ENCODE peak calls at places on chromosomes 16 and 17, in eight cellular contexts. N is lower lobe of right lung, J is fibroblast of pulmonary artery, X is mammary epithelial cell, S is lung, Q is cardiac fibroblast, E is tibial artery, V is AG10803. H is an unnamed sample.

GRCh38 chr16:83137326-83137770 is 510.6 kb downstream of the CDH13 start:
- DNase-seq in X (peak), N (no peak), S (no peak), J (peak), Q (peak), V (peak), E (no peak), H (peak)

GRCh38 chr17:7747586-7747985 is 30.0 kb downstream of the DNAH2 start:
- DNase-seq in Q (peak), N (no peak), S (no peak), V (peak), E (no peak), J (peak), X (no peak), H (no peak)

GRCh38 chr17:47797797-47798196 is 23.8 kb downstream of the OSBPL7 start:
- DNase-seq in J (peak), E (no peak), N (no peak), V (no peak), S (no peak), Q (no peak), X (no peak), H (peak)

GRCh38 chr16:81001330-81001729 is 5.4 kb downstream of the CMC2 start:
- DNase-seq in Q (no peak), N (no peak), S (no peak), J (no peak), E (no peak), V (no peak), X (no peak), H (no peak)

GRCh38 chr17:44121206-44121605 is 2.2 kb downstream of the HDAC5 start:
- DNase-seq in J (no peak), E (no peak), V (no peak), Q (no peak), X (no peak), N (no peak), S (no peak), H (no peak)

GRCh38 chr16:30609002-30609927 is 924 bp downstream of the ZNF689 start:
- DNase-seq in S (peak), N (peak), Q (peak), X (no peak), J (peak), V (peak), E (peak), H (peak)

GRCh38 chr16:4183258-4184037 is 58.4 kb downstream of the SRL start:
- DNase-seq in S (peak), X (peak), Q (peak), J (peak), V (peak), E (peak), N (peak), H (peak)

GRCh38 chr17:42779942-42780815 is at the start of gene WNK4:
- DNase-seq in X (no peak), V (peak), J (peak), N (no peak), S (no peak), E (no peak), Q (peak), H (no peak)

GRCh38 chr17:4786111-4786491 is at the start of gene VMO1:
- DNase-seq in X (no peak), V (peak), Q (peak), E (no peak), J (no peak), N (no peak), S (no peak), H (peak)

GRCh38 chr17:44115585-44116415 is 7.6 kb downstream of the HDAC5 start:
- DNase-seq in Q (peak), N (no peak), S (no peak), J (peak), V (peak), E (no peak), X (no peak), H (peak)

GRCh38 chr17:6775871-6776405 is at the start of gene FBXO39:
- DNase-seq in Q (no peak), E (no peak), X (no peak), S (no peak), V (no peak), N (peak), J (peak), H (peak)

GRCh38 chr16:4415538-4416199 is 727 bp downstream of the CORO7 start:
- DNase-seq in N (peak), S (peak), V (no peak), J (no peak), E (peak), X (no peak), Q (no peak), H (peak)

GRCh38 chr17:7852262-7852670 is 2.6 kb upstream of the TMEM88 start:
- DNase-seq in X (no peak), N (peak), E (no peak), S (no peak), Q (no peak), V (no peak), J (no peak), H (no peak)

GRCh38 chr17:27402943-27403342 is 53.3 kb upstream of the KSR1 start:
- DNase-seq in J (no peak), S (no peak), V (no peak), Q (no peak), N (no peak), E (no peak), X (no peak), H (no peak)

GRCh38 chr16:6667393-6667792 is 665.3 kb upstream of the RBFOX1 start:
- DNase-seq in N (no peak), E (no peak), S (no peak), X (no peak), Q (no peak), J (no peak), V (no peak), H (no peak)

GRCh38 chr17:32912218-32912897 is 15.6 kb upstream of the TMEM98 start:
- DNase-seq in X (no peak), E (peak), V (peak), N (peak), J (peak), Q (peak), S (peak), H (peak)

GRCh38 chr17:12691173-12691572 is 25.5 kb downstream of the MYOCD start:
- DNase-seq in E (peak), J (peak), N (no peak), V (peak), S (no peak), Q (peak), X (no peak), H (no peak)

DNA sequence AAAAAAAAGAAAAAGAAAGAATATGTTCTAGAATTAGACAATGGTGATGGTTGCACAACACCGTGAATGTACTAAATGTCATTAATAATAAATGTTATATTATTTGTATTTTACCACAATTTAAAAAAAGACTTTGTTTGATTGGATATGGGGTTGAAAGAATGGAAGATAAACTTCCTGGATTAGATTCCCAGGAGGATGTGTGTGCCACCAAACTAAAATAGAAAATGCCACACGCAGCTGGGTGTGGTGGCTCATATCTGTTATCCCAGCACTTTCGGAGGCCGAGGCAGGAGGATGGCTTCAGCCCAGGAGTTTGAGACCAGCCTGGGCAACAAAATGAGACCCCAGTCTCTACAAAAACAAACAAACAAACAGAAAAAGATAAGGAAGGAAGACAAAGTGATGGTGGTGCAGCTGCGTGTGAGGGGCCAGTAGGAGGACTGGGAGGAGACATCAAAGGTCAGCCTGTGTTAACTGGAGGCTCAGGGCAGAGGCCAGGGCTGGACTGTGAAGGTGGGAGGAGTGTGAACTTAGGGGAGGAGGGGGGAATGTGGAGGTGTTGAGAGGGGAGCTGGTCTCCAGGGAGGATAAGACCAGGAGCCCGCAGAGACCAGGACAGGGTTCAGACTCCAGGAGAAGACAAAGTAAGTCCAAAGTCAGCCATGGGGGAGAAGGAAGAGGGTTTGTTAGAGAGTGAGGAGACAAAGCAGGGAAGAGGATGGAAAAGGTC is 4.1 kb downstream of the PECAM1 start:
- DNase-seq in N (no peak), X (no peak), E (no peak), Q (peak), V (no peak), S (no peak), J (peak), H (no peak)
- H3K4me3 ChIP-seq in N (peak), X (no peak), E (peak), Q (peak), V (no peak), S (peak), J (peak), H (no peak)

GRCh38 chr16:19227643-19228042 is 57.9 kb upstream of the CLEC19A start:
- DNase-seq in S (no peak), Q (no peak), V (no peak), J (no peak), X (no peak), E (no peak), N (no peak), H (no peak)

GRCh38 chr16:19219836-19220235 is 51.8 kb downstream of the SYT17 start:
- DNase-seq in S (no peak), X (no peak), Q (no peak), E (no peak), N (no peak), V (no peak), J (no peak), H (no peak)

GRCh38 chr16:19218581-19218980 is 50.5 kb downstream of the SYT17 start:
- DNase-seq in X (no peak), N (no peak), Q (no peak), S (no peak), J (no peak), E (no peak), V (no peak), H (no peak)

GRCh38 chr16:19228057-19228456 is 57.5 kb upstream of the CLEC19A start:
- DNase-seq in J (no peak), S (no peak), V (no peak), E (no peak), N (no peak), Q (no peak), X (no peak), H (no peak)

GRCh38 chr16:19223235-19223847 is 55.3 kb downstream of the SYT17 start:
- DNase-seq in Q (no peak), S (no peak), E (no peak), V (no peak), J (peak), X (peak), N (no peak), H (no peak)
- TF ChIP-seq CTCF in Q (peak), S (no peak), E (peak), V (peak), J (peak), X (peak), N (peak), H (peak)

GRCh38 chr17:77234695-77235094 is 93.9 kb downstream of the SEC14L1 start:
- DNase-seq in N (no peak), V (no peak), E (no peak), S (no peak), X (no peak), Q (no peak), J (no peak), H (no peak)
- H3K4me3 ChIP-seq in N (no peak), V (no peak), E (peak), S (no peak), X (no peak), Q (no peak), J (no peak), H (no peak)

GRCh38 chr17:8944748-8945147 is 20.8 kb downstream of the PIK3R5 start:
- DNase-seq in Q (no peak), E (no peak), V (no peak), J (no peak), X (no peak), S (no peak), N (no peak), H (no peak)

GRCh38 chr17:8946071-8946470 is 19.4 kb downstream of the PIK3R5 start:
- DNase-seq in N (no peak), Q (no peak), V (no peak), X (no peak), E (no peak), J (no peak), S (no peak), H (no peak)

GRCh38 chr17:8941980-8942617 is 23.4 kb downstream of the PIK3R5 start:
- DNase-seq in N (no peak), X (no peak), Q (no peak), E (no peak), V (no peak), J (no peak), S (no peak), H (no peak)

GRCh38 chr17:8946476-8946875 is 19.0 kb downstream of the PIK3R5 start:
- DNase-seq in Q (no peak), N (no peak), E (no peak), X (peak), V (peak), S (no peak), J (no peak), H (no peak)

GRCh38 chr17:8944083-8944482 is 21.4 kb downstream of the PIK3R5 start:
- DNase-seq in J (no peak), S (no peak), E (no peak), Q (no peak), N (no peak), X (no peak), V (no peak), H (no peak)
- TF ChIP-seq CTCF in J (no peak), S (no peak), E (no peak), Q (no peak), N (no peak), X (no peak), V (no peak), H (no peak)

H was measured in epithelial cell of esophagus.